ENCODE peak calls at places on chromosomes 6 and 20, in four cellular contexts. L, O, C and N are unnamed samples.

GRCh38 chr20:18679020-18679419 is 91.2 kb downstream of the DTD1 start:
- DNase-seq in L (no peak), O (peak), C (no peak), N (no peak)

GRCh38 chr20:48329676-48330644 is 497.8 kb downstream of the PREX1 start:
- DNase-seq in C (peak), L (no peak), O (no peak), N (no peak)

GRCh38 chr6:148535976-148536375 is 193.3 kb downstream of the SASH1 start:
- DNase-seq in O (no peak), L (peak), C (no peak), N (no peak)

GRCh38 chr20:13865156-13865555 is 80.3 kb downstream of the NDUFAF5 start:
- DNase-seq in C (no peak), L (no peak), O (no peak), N (no peak)

GRCh38 chr20:58389324-58389967 is 417 bp downstream of the VAPB start:
- DNase-seq in L (peak), O (no peak), C (no peak), N (no peak)

GRCh38 chr6:31386977-31387376 is 16.4 kb upstream of the MICA start:
- DNase-seq in L (no peak), O (no peak), C (no peak), N (no peak)

GRCh38 chr6:142566628-142567396 is 265.0 kb downstream of the ADGRG6 start:
- DNase-seq in C (peak), L (peak), O (no peak), N (no peak)

GRCh38 chr6:135852775-135853174 is 1.3 kb downstream of the PDE7B start:
- DNase-seq in C (no peak), L (no peak), O (no peak), N (no peak)

GRCh38 chr20:25051386-25052155 is 6.4 kb downstream of the ACSS1 start:
- DNase-seq in C (peak), L (no peak), O (no peak), N (peak)

GRCh38 chr6:30510419-30510818 is 21.1 kb downstream of the HLA-E start:
- DNase-seq in L (no peak), O (no peak), C (no peak), N (no peak)

GRCh38 chr20:46347831-46348230 is 39.5 kb upstream of the CDH22 start:
- DNase-seq in C (no peak), O (peak), L (no peak), N (no peak)

GRCh38 chr20:20463933-20464374 is 96.0 kb downstream of the INSM1 start:
- DNase-seq in L (no peak), O (peak), C (no peak), N (no peak)

GRCh38 chr6:6881438-6882267 is 226.1 kb upstream of the RREB1 start:
- DNase-seq in O (no peak), L (no peak), C (no peak), N (no peak)

GRCh38 chr6:111757342-111757741 is 115.9 kb downstream of the FYN start:
- DNase-seq in C (no peak), O (no peak), L (no peak), N (no peak)

GRCh38 chr20:52959125-52959524 is 13.0 kb upstream of the TSHZ2 start:
- DNase-seq in L (no peak), O (no peak), C (no peak), N (no peak)

GRCh38 chr20:10201321-10201870 is 17.2 kb upstream of the SNAP25 start:
- DNase-seq in O (no peak), C (no peak), L (no peak), N (no peak)

GRCh38 chr20:36818831-36819230 is 45.3 kb upstream of the DSN1 start:
- DNase-seq in O (peak), L (no peak), C (no peak), N (no peak)

GRCh38 chr6:71139249-71139648 is 149.4 kb upstream of the OGFRL1 start:
- DNase-seq in C (no peak), L (peak), O (no peak), N (no peak)

GRCh38 chr6:1993049-1993448 is 252.4 kb downstream of the GMDS start:
- DNase-seq in L (no peak), O (no peak), C (no peak), N (no peak)

GRCh38 chr20:56631990-56632327 is 2.9 kb downstream of the TFAP2C start:
- DNase-seq in O (no peak), L (no peak), C (no peak), N (no peak)

GRCh38 chr6:117397536-117398227 is 28.1 kb downstream of the ROS1 start:
- DNase-seq in O (no peak), L (peak), C (no peak), N (no peak)

GRCh38 chr20:55947701-55948100 is 57.6 kb downstream of the CBLN4 start:
- DNase-seq in O (no peak), L (no peak), C (no peak), N (no peak)

GRCh38 chr6:75752365-75752764 is 3.3 kb downstream of the MYO6 start:
- DNase-seq in L (no peak), O (no peak), C (no peak), N (no peak)

GRCh38 chr6:14475306-14475705 is 357.7 kb downstream of the CD83 start:
- DNase-seq in L (no peak), O (no peak), C (no peak), N (no peak)

GRCh38 chr6:121823437-121823851 is 388.0 kb downstream of the GJA1 start:
- DNase-seq in C (no peak), O (no peak), L (peak), N (no peak)

GRCh38 chr20:50642288-50642803 is 49.0 kb downstream of the RIPOR3 start:
- DNase-seq in L (no peak), C (no peak), O (no peak), N (no peak)

GRCh38 chr20:2128542-2128941 is 26.9 kb downstream of the STK35 start:
- DNase-seq in O (no peak), L (no peak), C (no peak), N (no peak)

GRCh38 chr6:142763205-142763604 is 181.8 kb downstream of the HIVEP2 start:
- DNase-seq in C (no peak), O (no peak), L (peak), N (no peak)

GRCh38 chr6:123655520-123656306 is 19.0 kb upstream of the TRDN start:
- DNase-seq in O (no peak), L (no peak), C (no peak), N (no peak)

GRCh38 chr6:140897804-140898573 is 1234.7 kb upstream of the GJE1 start:
- DNase-seq in C (no peak), L (no peak), O (no peak), N (no peak)